ENCODE peak calls at places on chromosome 9, in six cellular contexts. U, J, D, A, F and X are unnamed samples.

GRCh38 chr9:34282096-34282495 is 47.0 kb downstream of the KIF24 start:
- DNase-seq in U (no peak), J (no peak), D (no peak), A (no peak), F (no peak), X (no peak)

GRCh38 chr9:133556354-133556753 is 21.9 kb downstream of the ADAMTSL2 start:
- DNase-seq in U (no peak), J (no peak), D (no peak), A (no peak), F (no peak), X (no peak)

GRCh38 chr9:98998441-98999151 is 54.9 kb downstream of the COL15A1 start:
- DNase-seq in U (no peak), J (peak; percentile 77), D (no peak), A (peak; percentile 78), F (peak; percentile 30), X (no peak)

GRCh38 chr9:20315672-20316071 is 306.6 kb downstream of the MLLT3 start:
- DNase-seq in U (no peak), J (peak; percentile 73), D (no peak), A (no peak), F (no peak), X (no peak)

GRCh38 chr9:13958672-13959071 is 355.3 kb downstream of the NFIB start:
- DNase-seq in U (no peak), J (no peak), D (no peak), A (no peak), F (no peak), X (no peak)

GRCh38 chr9:88741335-88741734 is 206.4 kb downstream of the NXNL2 start:
- DNase-seq in U (no peak), J (peak; percentile 65), D (no peak), A (peak; percentile 20), F (no peak), X (no peak)

GRCh38 chr9:110156902-110157301 is 51.1 kb downstream of the C9orf152 start:
- DNase-seq in U (no peak), J (peak; percentile 45), D (no peak), A (no peak), F (no peak), X (no peak)

GRCh38 chr9:121325387-121325786 is 44.7 kb downstream of the STOM start:
- DNase-seq in U (no peak), J (no peak), D (no peak), A (no peak), F (no peak), X (no peak)

GRCh38 chr9:129580211-129580915 is 40.5 kb downstream of the C9orf50 start:
- DNase-seq in U (no peak), J (no peak), D (no peak), A (peak; percentile 56), F (no peak), X (no peak)

GRCh38 chr9:36268007-36268427 is 9.8 kb upstream of the GNE start:
- DNase-seq in U (no peak), J (peak; percentile 69), D (no peak), A (no peak), F (no peak), X (no peak)

GRCh38 chr9:87685871-87686519 is 39.9 kb upstream of the CTSL start:
- DNase-seq in U (no peak), J (no peak), D (no peak), A (no peak), F (no peak), X (no peak)

GRCh38 chr9:132670816-132671371 is 630 bp downstream of the GTF3C4 start:
- DNase-seq in U (peak; percentile 9), J (peak; percentile 64), D (no peak), A (peak; percentile 55), F (no peak), X (no peak)

GRCh38 chr9:112355305-112355953 is 22.0 kb upstream of the PTBP3 start:
- DNase-seq in U (no peak), J (no peak), D (no peak), A (no peak), F (no peak), X (no peak)

GRCh38 chr9:33781736-33782135 is 13.6 kb upstream of the PRSS3 start:
- DNase-seq in U (no peak), J (no peak), D (no peak), A (no peak), F (no peak), X (no peak)

GRCh38 chr9:35611230-35611797 is 6.3 kb downstream of the TESK1 start:
- DNase-seq in U (no peak), J (peak; percentile 58), D (no peak), A (peak; percentile 59), F (no peak), X (no peak)

GRCh38 chr9:73515216-73515615 is 363.6 kb downstream of the ANXA1 start:
- DNase-seq in U (no peak), J (peak; percentile 1), D (no peak), A (no peak), F (no peak), X (no peak)

GRCh38 chr9:112334319-112334828 is 955 bp upstream of the PTBP3 start:
- DNase-seq in U (no peak), J (peak; percentile 62), D (no peak), A (peak; percentile 38), F (no peak), X (no peak)

GRCh38 chr9:8679405-8679951 is 879.9 kb upstream of the DMAC1 start:
- DNase-seq in U (no peak), J (no peak), D (no peak), A (no peak), F (no peak), X (no peak)

GRCh38 chr9:135523521-135524129 is 2.4 kb downstream of the LCN1 start:
- DNase-seq in U (no peak), J (no peak), D (no peak), A (no peak), F (no peak), X (no peak)

GRCh38 chr9:136626740-136627642 is 35.7 kb upstream of the EGFL7 start:
- DNase-seq in U (no peak), J (no peak), D (no peak), A (no peak), F (no peak), X (no peak)

GRCh38 chr9:2479056-2479565 is 142.5 kb upstream of the VLDLR start:
- DNase-seq in U (no peak), J (peak; percentile 19), D (no peak), A (no peak), F (no peak), X (no peak)

GRCh38 chr9:105154723-105155191 is 89.7 kb upstream of the SLC44A1 start:
- DNase-seq in U (no peak), J (peak; percentile 69), D (no peak), A (no peak), F (no peak), X (no peak)